ENCODE peak calls at places on chromosomes 6 and 20, in four cellular contexts. N is IMR-90, M is H9, L is H1. G is an unnamed sample.

GRCh38 chr6:3697609-3698008 is 53.9 kb downstream of the PXDC1 start:
- DNase-seq in N (peak; percentile 92), M (no peak), L (no peak), G (no peak)

GRCh38 chr6:100839419-100839818 is 41.7 kb downstream of the ASCC3 start:
- DNase-seq in L (no peak), M (no peak), N (no peak), G (no peak)

GRCh38 chr6:160127270-160128124 is 5.9 kb downstream of the SLC22A1 start:
- DNase-seq in N (no peak), L (no peak), M (no peak), G (no peak)

GRCh38 chr6:5981274-5982026 is 25.3 kb downstream of the NRN1 start:
- DNase-seq in M (no peak), L (no peak), N (peak; percentile 9), G (no peak)

GRCh38 chr20:45229264-45230056 is 8.3 kb downstream of the SEMG2 start:
- DNase-seq in M (peak; percentile 87), L (peak; percentile 96), N (no peak), G (peak; percentile 72)

GRCh38 chr20:11917663-11918062 is at the start of gene BTBD3:
- DNase-seq in N (peak; percentile 79), M (no peak), L (no peak), G (no peak)

GRCh38 chr20:37356387-37356786 is 10.4 kb downstream of the SRC start:
- DNase-seq in M (no peak), L (no peak), N (no peak), G (no peak)

GRCh38 chr6:111980168-111980567 is 73.7 kb upstream of the CCN6 start:
- DNase-seq in L (no peak), N (peak; percentile 73), M (no peak), G (no peak)

DNA sequence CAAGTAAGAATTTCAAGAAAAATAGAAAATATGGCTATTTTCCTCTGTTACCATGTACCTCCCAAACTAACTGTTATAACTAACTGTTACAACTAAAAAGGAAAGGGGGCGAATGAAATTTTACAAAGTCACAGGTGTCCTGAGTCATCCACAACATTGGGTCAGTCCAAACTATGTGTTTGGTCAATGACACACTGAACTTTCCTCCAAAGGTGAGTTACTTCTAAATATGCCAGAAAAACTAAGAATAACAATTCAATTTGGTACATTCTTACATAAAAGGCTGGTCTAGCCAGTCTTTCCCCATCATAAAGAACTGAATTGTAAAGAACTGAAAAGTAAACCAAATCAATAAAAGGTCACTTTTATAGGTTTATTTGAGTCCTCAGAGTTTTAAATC is 44.3 kb downstream of the ILRUN start:
- DNase-seq in M (no peak), N (no peak), L (no peak), G (no peak)
- H3K56ac ChIP-seq in M (no peak overlapping the region), N (no peak overlapping the region), L (no peak overlapping the region), G (no peak overlapping the region)

GRCh38 chr20:58054082-58054481 is 174.4 kb downstream of the ANKRD60 start:
- DNase-seq in M (no peak), L (no peak), N (no peak), G (no peak)
- H3K56ac ChIP-seq in M (no peak overlapping the region), L (no peak overlapping the region), N (no peak overlapping the region), G (no peak overlapping the region)

GRCh38 chr6:157955675-157956074 is 26.0 kb upstream of the SYNJ2 start:
- DNase-seq in L (no peak), M (no peak), N (no peak), G (no peak)

GRCh38 chr6:157953580-157954091 is 28.0 kb upstream of the SYNJ2 start:
- DNase-seq in L (no peak), M (no peak), N (no peak), G (no peak)

GRCh38 chr6:157956171-157956730 is 25.4 kb upstream of the SYNJ2 start:
- DNase-seq in N (no peak), M (no peak), L (no peak), G (no peak)

GRCh38 chr6:157952751-157953479 is 28.7 kb upstream of the SYNJ2 start:
- DNase-seq in L (no peak), M (no peak), N (peak; percentile 12), G (peak; percentile 17)

GRCh38 chr6:157954150-157955117 is 27.2 kb upstream of the SYNJ2 start:
- DNase-seq in M (peak; percentile 66), L (no peak), N (peak; percentile 26), G (peak; percentile 11)
- H3K56ac ChIP-seq in M (no peak overlapping the region), L (no peak overlapping the region), N (no peak overlapping the region), G (no peak overlapping the region)

GRCh38 chr6:105691064-105691463 is 288.2 kb upstream of the PREP start:
- DNase-seq in L (no peak), N (no peak), M (no peak), G (no peak)

GRCh38 chr6:105688573-105688972 is 285.7 kb upstream of the PREP start:
- DNase-seq in L (no peak), N (no peak), M (no peak), G (no peak)

GRCh38 chr6:105692630-105693212 is 289.8 kb upstream of the PREP start:
- DNase-seq in M (no peak), L (no peak), N (no peak), G (no peak)

GRCh38 chr6:105691971-105692370 is 289.1 kb upstream of the PREP start:
- DNase-seq in N (no peak), M (no peak), L (no peak), G (no peak)
- H3K56ac ChIP-seq in N (no peak overlapping the region), M (no peak overlapping the region), L (no peak overlapping the region), G (no peak overlapping the region)

GRCh38 chr6:43944908-43945777 is 175.1 kb downstream of the VEGFA start:
- DNase-seq in M (no peak), L (no peak), N (no peak), G (no peak)
- H3K56ac ChIP-seq in M (no peak overlapping the region), L (no peak overlapping the region), N (no peak overlapping the region), G (no peak overlapping the region)

GRCh38 chr6:148524976-148525375 is 182.3 kb downstream of the SASH1 start:
- DNase-seq in L (no peak), N (peak; percentile 92), M (no peak), G (no peak)
- H3K56ac ChIP-seq in L (no peak overlapping the region), N (peak overlapping the region; percentile 97), M (no peak overlapping the region), G (peak overlapping the region; percentile 17)

DNA sequence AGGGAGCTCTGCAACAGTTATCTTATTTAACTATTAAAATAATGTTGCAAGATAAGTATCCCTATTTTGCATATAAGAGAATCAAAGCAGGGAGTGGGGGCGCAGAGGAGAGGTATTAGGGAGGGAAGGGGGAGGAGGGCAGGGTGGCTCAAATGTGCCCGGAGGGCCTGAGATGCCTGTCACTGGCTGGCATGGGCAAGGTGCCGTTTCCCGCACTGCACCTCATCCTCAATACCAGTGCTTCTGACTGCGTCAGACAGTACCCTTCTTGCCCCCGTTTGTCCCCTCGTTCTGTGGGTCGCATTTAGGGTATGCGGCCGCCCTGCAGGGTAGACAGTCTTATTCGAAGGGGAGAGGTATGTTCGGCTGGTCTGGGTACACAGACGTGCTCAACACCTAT is 109.9 kb downstream of the ZDHHC14 start:
- DNase-seq in M (no peak), N (no peak), L (no peak), G (no peak)
- H3K56ac ChIP-seq in M (no peak overlapping the region), N (no peak overlapping the region), L (no peak overlapping the region), G (peak overlapping the region; percentile 39)

GRCh38 chr6:44571510-44571909 is 184.0 kb downstream of the CDC5L start:
- DNase-seq in N (no peak), M (no peak), L (no peak), G (no peak)

GRCh38 chr6:44567406-44567805 is 179.9 kb downstream of the CDC5L start:
- DNase-seq in N (no peak), M (no peak), L (no peak), G (no peak)

GRCh38 chr6:44569131-44569530 is 181.6 kb downstream of the CDC5L start:
- DNase-seq in M (no peak), N (no peak), L (no peak), G (no peak)

GRCh38 chr6:44572346-44572745 is 184.8 kb downstream of the CDC5L start:
- DNase-seq in M (no peak), N (no peak), L (no peak), G (no peak)

GRCh38 chr6:44569931-44570385 is 182.5 kb downstream of the CDC5L start:
- DNase-seq in L (no peak), M (peak; percentile 35), N (peak; percentile 7), G (peak; percentile 28)
- H3K56ac ChIP-seq in L (no peak overlapping the region), M (no peak overlapping the region), N (no peak overlapping the region), G (no peak overlapping the region)

GRCh38 chr6:106563614-106564013 is 65.7 kb downstream of the RTN4IP1 start:
- DNase-seq in L (no peak), N (no peak), M (no peak), G (no peak)
- H3K56ac ChIP-seq in L (no peak overlapping the region), N (no peak overlapping the region), M (no peak overlapping the region), G (no peak overlapping the region)

G was measured in mesendoderm.